ENCODE peak calls at places on chromosomes 13 and 19, in eight cellular contexts. One of them, this sample, is unnamed.

GRCh38 chr19:6481541-6482342 is at the start of gene DENND1C:
- DNase-seq in nephron progenitor cell: peak; percentile 55
- DNase-seq in GM13977: peak; percentile 78
- DNase-seq in GM23338: peak; percentile 74
- DNase-seq in esophagus muscularis mucosa: no peak
- DNase-seq in HFFc6: no peak
- DNase-seq in left ventricle myocardium inferior: no peak
- DNase-seq in progenitor cell of endocrine pancreas: no peak
- DNase-seq in this sample: peak; percentile 11

GRCh38 chr13:95185851-95186250 is 115.4 kb downstream of the ABCC4 start:
- DNase-seq in nephron progenitor cell: no peak
- DNase-seq in GM13977: no peak
- DNase-seq in GM23338: no peak
- DNase-seq in esophagus muscularis mucosa: no peak
- DNase-seq in HFFc6: no peak
- DNase-seq in left ventricle myocardium inferior: no peak
- DNase-seq in progenitor cell of endocrine pancreas: no peak
- DNase-seq in this sample: no peak

GRCh38 chr19:28516415-28516872 is 696.5 kb downstream of the UQCRFS1 start:
- DNase-seq in nephron progenitor cell: no peak
- DNase-seq in GM13977: no peak
- DNase-seq in GM23338: no peak
- DNase-seq in esophagus muscularis mucosa: no peak
- DNase-seq in HFFc6: no peak
- DNase-seq in left ventricle myocardium inferior: no peak
- DNase-seq in progenitor cell of endocrine pancreas: no peak
- DNase-seq in this sample: no peak

GRCh38 chr13:109904218-109904617 is 117.8 kb upstream of the IRS2 start:
- DNase-seq in nephron progenitor cell: no peak
- DNase-seq in GM13977: no peak
- DNase-seq in GM23338: peak; percentile 67
- DNase-seq in esophagus muscularis mucosa: no peak
- DNase-seq in HFFc6: no peak
- DNase-seq in left ventricle myocardium inferior: no peak
- DNase-seq in progenitor cell of endocrine pancreas: no peak
- DNase-seq in this sample: no peak

GRCh38 chr13:98496239-98496668 is 80.7 kb downstream of the STK24 start:
- DNase-seq in nephron progenitor cell: no peak
- DNase-seq in GM13977: no peak
- DNase-seq in GM23338: no peak
- DNase-seq in esophagus muscularis mucosa: no peak
- DNase-seq in HFFc6: no peak
- DNase-seq in left ventricle myocardium inferior: no peak
- DNase-seq in progenitor cell of endocrine pancreas: no peak
- DNase-seq in this sample: peak; percentile 77

GRCh38 chr19:33280351-33280921 is 21.9 kb downstream of the CEBPA start:
- DNase-seq in nephron progenitor cell: no peak
- DNase-seq in GM13977: peak; percentile 80
- DNase-seq in GM23338: no peak
- DNase-seq in esophagus muscularis mucosa: no peak
- DNase-seq in HFFc6: no peak
- DNase-seq in left ventricle myocardium inferior: no peak
- DNase-seq in progenitor cell of endocrine pancreas: no peak
- DNase-seq in this sample: no peak

GRCh38 chr13:49521216-49521615 is 25.5 kb downstream of the PHF11 start:
- DNase-seq in nephron progenitor cell: no peak
- DNase-seq in GM13977: no peak
- DNase-seq in GM23338: no peak
- DNase-seq in esophagus muscularis mucosa: no peak
- DNase-seq in HFFc6: no peak
- DNase-seq in left ventricle myocardium inferior: no peak
- DNase-seq in progenitor cell of endocrine pancreas: no peak
- DNase-seq in this sample: no peak

GRCh38 chr13:33194820-33195692 is 90.5 kb downstream of the STARD13 start:
- DNase-seq in nephron progenitor cell: peak; percentile 16
- DNase-seq in GM13977: peak; percentile 62
- DNase-seq in GM23338: no peak
- DNase-seq in esophagus muscularis mucosa: no peak
- DNase-seq in HFFc6: peak; percentile 92
- DNase-seq in left ventricle myocardium inferior: no peak
- DNase-seq in progenitor cell of endocrine pancreas: no peak
- DNase-seq in this sample: no peak

GRCh38 chr19:46069841-46070341 is 29.1 kb upstream of the IGFL4 start:
- DNase-seq in nephron progenitor cell: no peak
- DNase-seq in GM13977: no peak
- DNase-seq in GM23338: no peak
- DNase-seq in esophagus muscularis mucosa: no peak
- DNase-seq in HFFc6: peak; percentile 79
- DNase-seq in left ventricle myocardium inferior: no peak
- DNase-seq in progenitor cell of endocrine pancreas: no peak
- DNase-seq in this sample: no peak

GRCh38 chr13:32031025-32031814 is at the start of gene FRY:
- DNase-seq in nephron progenitor cell: peak; percentile 75
- DNase-seq in GM13977: peak; percentile 74
- DNase-seq in GM23338: peak; percentile 94
- DNase-seq in esophagus muscularis mucosa: peak; percentile 93
- DNase-seq in HFFc6: peak; percentile 46
- DNase-seq in left ventricle myocardium inferior: peak; percentile 70
- DNase-seq in progenitor cell of endocrine pancreas: peak; percentile 37
- DNase-seq in this sample: peak; percentile 22
- TF ChIP-seq CTCF in nephron progenitor cell: no peak
- TF ChIP-seq CTCF in GM13977: no peak
- TF ChIP-seq CTCF in GM23338: no peak
- TF ChIP-seq CTCF in esophagus muscularis mucosa: peak; percentile 17
- TF ChIP-seq CTCF in HFFc6: peak; percentile 26
- TF ChIP-seq CTCF in left ventricle myocardium inferior: peak; percentile 30
- TF ChIP-seq CTCF in progenitor cell of endocrine pancreas: no peak
- TF ChIP-seq CTCF in this sample: peak; percentile 16

GRCh38 chr13:70729369-70729768 is 621.1 kb upstream of the KLHL1 start:
- DNase-seq in nephron progenitor cell: no peak
- DNase-seq in GM13977: no peak
- DNase-seq in GM23338: no peak
- DNase-seq in esophagus muscularis mucosa: no peak
- DNase-seq in HFFc6: no peak
- DNase-seq in left ventricle myocardium inferior: no peak
- DNase-seq in progenitor cell of endocrine pancreas: no peak
- DNase-seq in this sample: no peak

DNA sequence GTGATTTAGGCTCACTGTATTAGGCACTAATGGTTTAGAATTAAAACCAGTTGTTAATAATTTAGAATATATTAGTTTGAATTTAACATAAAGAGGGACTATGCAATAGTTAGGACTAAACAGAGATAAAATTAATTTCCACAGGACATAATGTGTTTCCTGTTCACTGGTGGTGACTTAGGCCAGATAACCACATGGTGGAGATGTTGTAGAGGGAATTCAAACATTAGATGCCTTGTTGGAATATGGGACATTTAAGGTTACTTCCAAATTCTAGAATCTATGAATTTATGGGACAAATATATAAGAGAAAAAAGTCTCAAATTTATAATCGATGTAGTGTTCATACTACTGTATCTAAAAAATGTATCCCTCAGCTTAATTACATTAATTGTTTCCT is 615.5 kb upstream of the KLHL1 start:
- DNase-seq in nephron progenitor cell: no peak
- DNase-seq in GM13977: no peak
- DNase-seq in GM23338: no peak
- DNase-seq in esophagus muscularis mucosa: no peak
- DNase-seq in HFFc6: no peak
- DNase-seq in left ventricle myocardium inferior: no peak
- DNase-seq in progenitor cell of endocrine pancreas: no peak
- DNase-seq in this sample: no peak
- TF ChIP-seq CTCF in nephron progenitor cell: no peak
- TF ChIP-seq CTCF in GM13977: no peak
- TF ChIP-seq CTCF in GM23338: peak; percentile 46
- TF ChIP-seq CTCF in esophagus muscularis mucosa: no peak
- TF ChIP-seq CTCF in HFFc6: no peak
- TF ChIP-seq CTCF in left ventricle myocardium inferior: no peak
- TF ChIP-seq CTCF in progenitor cell of endocrine pancreas: peak; percentile 48
- TF ChIP-seq CTCF in this sample: no peak

DNA sequence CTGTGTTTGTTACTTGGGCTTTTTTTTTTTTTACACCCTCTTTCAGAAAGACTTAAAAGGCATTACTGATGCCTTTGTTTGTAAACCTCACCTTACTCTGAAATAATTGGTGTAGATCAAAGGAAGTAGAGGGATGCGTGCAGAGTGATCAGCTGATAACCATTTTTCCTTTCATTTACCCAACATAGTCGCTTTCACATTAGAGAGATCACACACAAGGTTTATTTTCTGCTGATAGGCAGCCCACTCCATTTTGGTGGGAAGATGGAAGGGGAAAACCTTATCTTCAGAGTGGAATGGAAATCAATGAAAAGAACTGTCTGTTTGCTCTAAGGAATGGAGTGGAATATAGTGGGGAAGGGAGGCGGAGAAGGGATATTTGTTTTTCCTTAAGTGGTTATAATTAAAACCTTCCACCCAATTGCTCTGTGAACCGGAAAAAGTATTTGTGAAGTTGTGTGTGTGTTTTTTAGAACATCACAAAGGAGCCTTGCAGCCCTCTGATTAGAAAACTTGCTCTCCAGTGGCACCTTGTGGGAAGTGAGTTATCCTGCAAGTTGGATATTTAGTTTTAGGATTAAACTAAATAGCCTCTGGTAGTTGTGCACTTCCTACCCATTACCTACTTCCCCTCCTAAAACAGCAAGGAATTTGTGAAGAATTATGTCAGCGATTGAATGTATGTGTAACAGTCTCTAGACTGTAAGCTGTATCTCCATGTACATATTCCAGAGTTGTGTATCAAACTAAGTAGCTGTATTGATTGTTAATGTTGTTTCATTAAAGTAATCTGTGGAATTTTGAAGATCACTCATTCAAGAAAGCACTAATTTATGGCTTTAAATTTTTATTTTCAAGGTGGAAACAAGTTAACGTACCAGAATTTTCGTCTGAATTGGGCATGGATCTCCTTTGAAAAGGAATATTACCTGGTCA is 76.8 kb downstream of the FREM2 start:
- DNase-seq in nephron progenitor cell: peak; percentile 38
- DNase-seq in GM13977: peak; percentile 13
- DNase-seq in GM23338: peak; percentile 85
- DNase-seq in esophagus muscularis mucosa: no peak
- DNase-seq in HFFc6: peak; percentile 18
- DNase-seq in left ventricle myocardium inferior: no peak
- DNase-seq in progenitor cell of endocrine pancreas: no peak
- DNase-seq in this sample: no peak
- TF ChIP-seq CTCF in nephron progenitor cell: peak; percentile 64
- TF ChIP-seq CTCF in GM13977: peak; percentile 36
- TF ChIP-seq CTCF in GM23338: peak; percentile 76
- TF ChIP-seq CTCF in esophagus muscularis mucosa: peak; percentile 60
- TF ChIP-seq CTCF in HFFc6: peak; percentile 71
- TF ChIP-seq CTCF in left ventricle myocardium inferior: peak; percentile 62
- TF ChIP-seq CTCF in progenitor cell of endocrine pancreas: peak; percentile 73
- TF ChIP-seq CTCF in this sample: peak; percentile 31

GRCh38 chr13:92172191-92172590 is 773.8 kb downstream of the GPC5 start:
- DNase-seq in nephron progenitor cell: no peak
- DNase-seq in GM13977: no peak
- DNase-seq in GM23338: no peak
- DNase-seq in esophagus muscularis mucosa: no peak
- DNase-seq in HFFc6: no peak
- DNase-seq in left ventricle myocardium inferior: no peak
- DNase-seq in progenitor cell of endocrine pancreas: no peak
- DNase-seq in this sample: no peak

GRCh38 chr13:92173254-92173653 is 774.8 kb downstream of the GPC5 start:
- DNase-seq in nephron progenitor cell: no peak
- DNase-seq in GM13977: no peak
- DNase-seq in GM23338: no peak
- DNase-seq in esophagus muscularis mucosa: no peak
- DNase-seq in HFFc6: no peak
- DNase-seq in left ventricle myocardium inferior: no peak
- DNase-seq in progenitor cell of endocrine pancreas: no peak
- DNase-seq in this sample: no peak

DNA sequence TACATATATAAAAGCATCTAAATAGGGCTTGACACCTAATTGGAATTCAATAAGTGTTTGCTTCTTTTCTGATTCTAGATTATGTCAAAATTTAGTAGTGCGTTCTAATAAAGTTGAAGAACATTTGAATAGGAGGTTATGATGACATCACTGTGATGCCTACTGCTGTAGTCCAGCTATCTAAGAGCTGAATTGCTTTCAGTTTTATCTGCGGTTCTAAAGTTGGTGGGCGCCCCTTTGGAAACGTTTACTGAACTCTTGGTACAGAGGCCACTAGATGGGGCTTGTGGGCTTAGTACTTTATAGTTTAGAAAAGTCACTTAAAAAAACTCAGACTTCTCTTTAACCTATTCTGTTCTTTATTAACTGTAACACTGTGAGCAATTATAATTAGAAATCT is 776.9 kb downstream of the GPC5 start:
- DNase-seq in nephron progenitor cell: peak; percentile 16
- DNase-seq in GM13977: peak; percentile 33
- DNase-seq in GM23338: peak; percentile 67
- DNase-seq in esophagus muscularis mucosa: no peak
- DNase-seq in HFFc6: no peak
- DNase-seq in left ventricle myocardium inferior: no peak
- DNase-seq in progenitor cell of endocrine pancreas: no peak
- DNase-seq in this sample: peak; percentile 15
- TF ChIP-seq CTCF in nephron progenitor cell: peak; percentile 35
- TF ChIP-seq CTCF in GM13977: peak; percentile 32
- TF ChIP-seq CTCF in GM23338: peak; percentile 60
- TF ChIP-seq CTCF in esophagus muscularis mucosa: peak; percentile 15
- TF ChIP-seq CTCF in HFFc6: peak; percentile 48
- TF ChIP-seq CTCF in left ventricle myocardium inferior: peak; percentile 46
- TF ChIP-seq CTCF in progenitor cell of endocrine pancreas: peak; percentile 68
- TF ChIP-seq CTCF in this sample: no peak

DNA sequence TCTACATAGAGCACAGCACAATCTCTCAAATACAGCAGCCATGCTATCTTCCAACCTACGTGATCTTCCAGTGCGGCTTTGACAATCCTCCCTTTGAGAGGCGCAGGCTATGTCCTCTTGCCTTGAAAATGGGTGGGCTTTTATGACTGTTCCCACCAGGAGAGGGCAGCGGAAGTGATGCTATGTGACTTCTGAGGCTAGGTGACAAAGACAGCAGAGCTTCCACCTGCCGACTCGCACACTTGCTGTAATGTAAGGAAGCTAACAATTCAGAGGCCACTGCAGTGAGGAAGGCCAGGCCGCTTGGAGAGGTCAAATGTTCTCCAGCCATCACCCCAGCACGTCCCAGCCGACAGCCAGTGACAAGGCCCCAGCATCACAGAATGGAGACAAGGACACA is 65.8 kb downstream of the MRPL57 start:
- DNase-seq in nephron progenitor cell: peak; percentile 30
- DNase-seq in GM13977: no peak
- DNase-seq in GM23338: peak; percentile 79
- DNase-seq in esophagus muscularis mucosa: peak; percentile 78
- DNase-seq in HFFc6: no peak
- DNase-seq in left ventricle myocardium inferior: no peak
- DNase-seq in progenitor cell of endocrine pancreas: no peak
- DNase-seq in this sample: no peak
- TF ChIP-seq CTCF in nephron progenitor cell: no peak
- TF ChIP-seq CTCF in GM13977: no peak
- TF ChIP-seq CTCF in GM23338: peak; percentile 51
- TF ChIP-seq CTCF in esophagus muscularis mucosa: no peak
- TF ChIP-seq CTCF in HFFc6: no peak
- TF ChIP-seq CTCF in left ventricle myocardium inferior: no peak
- TF ChIP-seq CTCF in progenitor cell of endocrine pancreas: peak; percentile 37
- TF ChIP-seq CTCF in this sample: no peak